ENCODE peak calls at places on chromosome 3, in nine cellular contexts. G is NCI-H774; L is right lobe of liver; X is activated CD4-positive, alpha-beta memory T cell treated with anti-CD3 and anti-CD28 coated beads for 36 hours; E is hypothalamus; Y is activated gamma-delta T cell treated with anti-CD3 and anti-CD28 coated beads, Interleukin-2, amount 50 U/mL, for 16 hours; O is activated T-helper 1 cell treated with anti-CD3 and anti-CD28 coated beads, Interleukin-2, amount 50 U/mL, for 16 hours; U is NCI-H1048; B is DMS 273 treated with DMSO at 0.1 percent for 48 hours. W is an unnamed sample.

GRCh38 chr3:52406231-52406661 is 38.7 kb downstream of the SEMA3G start:
- DNase-seq in G (no peak), L (no peak), X (no peak), E (no peak), Y (no peak), O (no peak), U (no peak), B (no peak), W (no peak)

GRCh38 chr3:50609743-50610085 is 1.9 kb downstream of the CISH start:
- DNase-seq in G (no peak), L (no peak), X (peak; percentile 40), E (no peak), Y (no peak), O (no peak), U (no peak), B (no peak), W (no peak)

GRCh38 chr3:179452166-179452544 is 885 bp upstream of the GNB4 start:
- DNase-seq in G (no peak), L (no peak), X (no peak), E (no peak), Y (no peak), O (no peak), U (no peak), B (no peak), W (no peak)

GRCh38 chr3:111748132-111748531 is 110.9 kb upstream of the PHLDB2 start:
- DNase-seq in G (no peak), L (no peak), X (no peak), E (no peak), Y (no peak), O (no peak), U (no peak), B (no peak), W (no peak)

GRCh38 chr3:153246805-153247204 is 84.8 kb downstream of the RAP2B start:
- DNase-seq in G (no peak), L (no peak), X (no peak), E (no peak), Y (no peak), O (no peak), U (no peak), B (no peak), W (no peak)

GRCh38 chr3:151835751-151836550 is 22.0 kb downstream of the AADAC start:
- DNase-seq in G (no peak), L (no peak), X (no peak), E (no peak), Y (no peak), O (no peak), U (no peak), B (peak; percentile 61), W (no peak)

GRCh38 chr3:42961633-42962032 is 17.5 kb upstream of the GASK1A start:
- DNase-seq in G (no peak), L (no peak), X (peak; percentile 15), E (no peak), Y (no peak), O (no peak), U (peak; percentile 7), B (peak; percentile 11), W (no peak)

GRCh38 chr3:57179580-57180410 is 14.6 kb upstream of the IL17RD start:
- DNase-seq in G (no peak), L (no peak), X (no peak), E (no peak), Y (no peak), O (no peak), U (no peak), B (no peak), W (no peak)